ENCODE peak calls at places on chromosomes 5 and 9, in eight cellular contexts. One of them, this sample, is unnamed.

GRCh38 chr5:58407042-58407709 is 52.7 kb downstream of the PLK2 start:
- DNase-seq in B cell: no peak
- DNase-seq in T-helper 2 cell: no peak
- DNase-seq in AG08396: peak; percentile 50
- DNase-seq in posterior vena cava: no peak
- DNase-seq in kidney tubule cell: peak; percentile 84
- DNase-seq in AG08395: peak; percentile 76
- DNase-seq in NCI-H1092 treated with DMSO at 0.1 percent for 48 hours: no peak
- DNase-seq in this sample: peak; percentile 69

GRCh38 chr9:77707696-77708095 is 59.6 kb upstream of the GNA14 start:
- DNase-seq in B cell: no peak
- DNase-seq in T-helper 2 cell: no peak
- DNase-seq in AG08396: peak; percentile 92
- DNase-seq in posterior vena cava: peak; percentile 85
- DNase-seq in kidney tubule cell: peak; percentile 94
- DNase-seq in AG08395: peak; percentile 92
- DNase-seq in NCI-H1092 treated with DMSO at 0.1 percent for 48 hours: no peak
- DNase-seq in this sample: peak; percentile 99

GRCh38 chr9:98215821-98216220 is 23.4 kb upstream of the CORO2A start:
- DNase-seq in B cell: no peak
- DNase-seq in T-helper 2 cell: no peak
- DNase-seq in AG08396: peak; percentile 58
- DNase-seq in posterior vena cava: no peak
- DNase-seq in kidney tubule cell: no peak
- DNase-seq in AG08395: peak; percentile 26
- DNase-seq in NCI-H1092 treated with DMSO at 0.1 percent for 48 hours: peak; percentile 13
- DNase-seq in this sample: peak; percentile 52

GRCh38 chr9:93326056-93326455 is 125.4 kb upstream of the FAM120A start:
- DNase-seq in B cell: no peak
- DNase-seq in T-helper 2 cell: no peak
- DNase-seq in AG08396: peak; percentile 45
- DNase-seq in posterior vena cava: no peak
- DNase-seq in kidney tubule cell: peak; percentile 74
- DNase-seq in AG08395: no peak
- DNase-seq in NCI-H1092 treated with DMSO at 0.1 percent for 48 hours: no peak
- DNase-seq in this sample: no peak

GRCh38 chr9:113185271-113185670 is 34.5 kb downstream of the SLC31A2 start:
- DNase-seq in B cell: no peak
- DNase-seq in T-helper 2 cell: no peak
- DNase-seq in AG08396: no peak
- DNase-seq in posterior vena cava: no peak
- DNase-seq in kidney tubule cell: no peak
- DNase-seq in AG08395: no peak
- DNase-seq in NCI-H1092 treated with DMSO at 0.1 percent for 48 hours: no peak
- DNase-seq in this sample: no peak

GRCh38 chr5:415928-416635 is 26.9 kb upstream of the EXOC3 start:
- DNase-seq in B cell: no peak
- DNase-seq in T-helper 2 cell: peak; percentile 78
- DNase-seq in AG08396: no peak
- DNase-seq in posterior vena cava: peak; percentile 69
- DNase-seq in kidney tubule cell: no peak
- DNase-seq in AG08395: no peak
- DNase-seq in NCI-H1092 treated with DMSO at 0.1 percent for 48 hours: no peak
- DNase-seq in this sample: no peak

GRCh38 chr5:74173260-74173659 is 467.3 kb downstream of the ENC1 start:
- DNase-seq in B cell: no peak
- DNase-seq in T-helper 2 cell: no peak
- DNase-seq in AG08396: no peak
- DNase-seq in posterior vena cava: no peak
- DNase-seq in kidney tubule cell: no peak
- DNase-seq in AG08395: no peak
- DNase-seq in NCI-H1092 treated with DMSO at 0.1 percent for 48 hours: no peak
- DNase-seq in this sample: no peak

GRCh38 chr5:138448481-138449398 is 9.9 kb downstream of the REEP2 start:
- DNase-seq in B cell: no peak
- DNase-seq in T-helper 2 cell: no peak
- DNase-seq in AG08396: peak; percentile 68
- DNase-seq in posterior vena cava: no peak
- DNase-seq in kidney tubule cell: peak; percentile 19
- DNase-seq in AG08395: peak; percentile 50
- DNase-seq in NCI-H1092 treated with DMSO at 0.1 percent for 48 hours: peak; percentile 92
- DNase-seq in this sample: no peak

GRCh38 chr5:68465133-68465532 is 249.6 kb downstream of the PIK3R1 start:
- DNase-seq in B cell: no peak
- DNase-seq in T-helper 2 cell: peak; percentile 68
- DNase-seq in AG08396: no peak
- DNase-seq in posterior vena cava: no peak
- DNase-seq in kidney tubule cell: no peak
- DNase-seq in AG08395: no peak
- DNase-seq in NCI-H1092 treated with DMSO at 0.1 percent for 48 hours: no peak
- DNase-seq in this sample: no peak

This sample was measured in foreskin fibroblast.